ENCODE peak calls at places on chromosomes 3 and 15, in four cellular contexts. One of them, this sample, is unnamed.

GRCh38 chr3:58441514-58442450 is 8.2 kb upstream of the PDHB start:
- DNase-seq in heart left ventricle: no peak
- DNase-seq in ovary: no peak
- DNase-seq in HCT116: no peak
- DNase-seq in this sample: no peak

GRCh38 chr3:194487289-194488006 is 646 bp upstream of the ATP13A3 start:
- DNase-seq in heart left ventricle: peak; percentile 74
- DNase-seq in ovary: peak; percentile 61
- DNase-seq in HCT116: no peak
- DNase-seq in this sample: peak; percentile 15

GRCh38 chr3:107965141-107965540 is 125.7 kb downstream of the CD47 start:
- DNase-seq in heart left ventricle: no peak
- DNase-seq in ovary: no peak
- DNase-seq in HCT116: no peak
- DNase-seq in this sample: no peak

GRCh38 chr15:85150130-85150480 is 168.4 kb downstream of the PDE8A start:
- DNase-seq in heart left ventricle: no peak
- DNase-seq in ovary: no peak
- DNase-seq in HCT116: no peak
- DNase-seq in this sample: no peak

GRCh38 chr15:55282284-55282833 is 7.3 kb downstream of the RAB27A start:
- DNase-seq in heart left ventricle: no peak
- DNase-seq in ovary: no peak
- DNase-seq in HCT116: no peak
- DNase-seq in this sample: no peak

GRCh38 chr3:64392001-64392400 is 166.7 kb upstream of the PRICKLE2 start:
- DNase-seq in heart left ventricle: no peak
- DNase-seq in ovary: no peak
- DNase-seq in HCT116: no peak
- DNase-seq in this sample: no peak

GRCh38 chr3:177199206-177199765 is 2.0 kb upstream of the TBL1XR1 start:
- DNase-seq in heart left ventricle: no peak
- DNase-seq in ovary: no peak
- DNase-seq in HCT116: no peak
- DNase-seq in this sample: no peak

GRCh38 chr3:195151866-195152526 is 119.0 kb downstream of the XXYLT1 start:
- DNase-seq in heart left ventricle: no peak
- DNase-seq in ovary: no peak
- DNase-seq in HCT116: peak; percentile 7
- DNase-seq in this sample: no peak

GRCh38 chr3:177517906-177518305 is 320.6 kb upstream of the TBL1XR1 start:
- DNase-seq in heart left ventricle: no peak
- DNase-seq in ovary: no peak
- DNase-seq in HCT116: no peak
- DNase-seq in this sample: no peak

GRCh38 chr3:104846270-104846669 is 520.4 kb upstream of the ALCAM start:
- DNase-seq in heart left ventricle: no peak
- DNase-seq in ovary: no peak
- DNase-seq in HCT116: no peak
- DNase-seq in this sample: no peak

GRCh38 chr3:156317457-156317856 is 197.1 kb downstream of the KCNAB1 start:
- DNase-seq in heart left ventricle: no peak
- DNase-seq in ovary: no peak
- DNase-seq in HCT116: peak; percentile 79
- DNase-seq in this sample: no peak

GRCh38 chr15:80456517-80457497 is 52.6 kb downstream of the ARNT2 start:
- DNase-seq in heart left ventricle: no peak
- DNase-seq in ovary: no peak
- DNase-seq in HCT116: no peak
- DNase-seq in this sample: no peak

GRCh38 chr3:32238027-32238815 is at the start of gene CMTM8:
- DNase-seq in heart left ventricle: peak; percentile 78
- DNase-seq in ovary: no peak
- DNase-seq in HCT116: no peak
- DNase-seq in this sample: peak; percentile 73

GRCh38 chr15:46222861-46223260 is 588.0 kb downstream of the SQOR start:
- DNase-seq in heart left ventricle: no peak
- DNase-seq in ovary: no peak
- DNase-seq in HCT116: no peak
- DNase-seq in this sample: no peak

GRCh38 chr3:143139786-143140185 is 20.2 kb downstream of the CHST2 start:
- DNase-seq in heart left ventricle: no peak
- DNase-seq in ovary: no peak
- DNase-seq in HCT116: no peak
- DNase-seq in this sample: no peak

GRCh38 chr15:57302640-57303257 is 73.6 kb upstream of the CGNL1 start:
- DNase-seq in heart left ventricle: no peak
- DNase-seq in ovary: no peak
- DNase-seq in HCT116: no peak
- DNase-seq in this sample: no peak

GRCh38 chr3:57826286-57826951 is 70.3 kb downstream of the SLMAP start:
- DNase-seq in heart left ventricle: no peak
- DNase-seq in ovary: no peak
- DNase-seq in HCT116: no peak
- DNase-seq in this sample: no peak

GRCh38 chr3:39378092-39378491 is 5.1 kb upstream of the SLC25A38 start:
- DNase-seq in heart left ventricle: no peak
- DNase-seq in ovary: peak; percentile 32
- DNase-seq in HCT116: peak; percentile 45
- DNase-seq in this sample: peak; percentile 31

GRCh38 chr3:148074916-148075315 is 622.8 kb upstream of the AGTR1 start:
- DNase-seq in heart left ventricle: no peak
- DNase-seq in ovary: no peak
- DNase-seq in HCT116: no peak
- DNase-seq in this sample: no peak

GRCh38 chr3:21170964-21171363 is 580.0 kb downstream of the ZNF385D start:
- DNase-seq in heart left ventricle: no peak
- DNase-seq in ovary: no peak
- DNase-seq in HCT116: no peak
- DNase-seq in this sample: no peak

GRCh38 chr15:34132881-34133280 is 31.0 kb downstream of the PGBD4 start:
- DNase-seq in heart left ventricle: no peak
- DNase-seq in ovary: no peak
- DNase-seq in HCT116: no peak
- DNase-seq in this sample: no peak

GRCh38 chr3:64674591-64675076 is 13.2 kb downstream of the ADAMTS9 start:
- DNase-seq in heart left ventricle: no peak
- DNase-seq in ovary: no peak
- DNase-seq in HCT116: no peak
- DNase-seq in this sample: no peak

GRCh38 chr3:160126046-160126445 is 99.2 kb upstream of the C3orf80 start:
- DNase-seq in heart left ventricle: no peak
- DNase-seq in ovary: no peak
- DNase-seq in HCT116: no peak
- DNase-seq in this sample: no peak

GRCh38 chr3:135084976-135085375 is 289.9 kb downstream of the EPHB1 start:
- DNase-seq in heart left ventricle: no peak
- DNase-seq in ovary: no peak
- DNase-seq in HCT116: no peak
- DNase-seq in this sample: no peak

GRCh38 chr15:42100021-42100800 is 5.8 kb upstream of the PLA2G4D start:
- DNase-seq in heart left ventricle: no peak
- DNase-seq in ovary: no peak
- DNase-seq in HCT116: no peak
- DNase-seq in this sample: no peak

GRCh38 chr3:159169828-159170227 is 368.0 kb downstream of the MFSD1 start:
- DNase-seq in heart left ventricle: no peak
- DNase-seq in ovary: no peak
- DNase-seq in HCT116: no peak
- DNase-seq in this sample: no peak

GRCh38 chr3:106065831-106066230 is 197.0 kb upstream of the CBLB start:
- DNase-seq in heart left ventricle: no peak
- DNase-seq in ovary: no peak
- DNase-seq in HCT116: no peak
- DNase-seq in this sample: no peak

GRCh38 chr15:89329329-89330084 is 5.1 kb downstream of the POLG start:
- DNase-seq in heart left ventricle: no peak
- DNase-seq in ovary: no peak
- DNase-seq in HCT116: no peak
- DNase-seq in this sample: no peak

GRCh38 chr15:32828507-32829186 is 110.8 kb downstream of the GREM1 start:
- DNase-seq in heart left ventricle: no peak
- DNase-seq in ovary: no peak
- DNase-seq in HCT116: no peak
- DNase-seq in this sample: no peak

GRCh38 chr3:123344175-123344908 is 104.5 kb downstream of the ADCY5 start:
- DNase-seq in heart left ventricle: no peak
- DNase-seq in ovary: peak; percentile 10
- DNase-seq in HCT116: no peak
- DNase-seq in this sample: no peak

GRCh38 chr3:42220436-42220835 is 45.5 kb downstream of the CCK start:
- DNase-seq in heart left ventricle: no peak
- DNase-seq in ovary: no peak
- DNase-seq in HCT116: no peak
- DNase-seq in this sample: no peak

GRCh38 chr3:58059349-58060321 is 51.4 kb downstream of the FLNB start:
- DNase-seq in heart left ventricle: no peak
- DNase-seq in ovary: peak; percentile 67
- DNase-seq in HCT116: no peak
- DNase-seq in this sample: no peak

GRCh38 chr3:108036401-108036800 is 54.4 kb downstream of the CD47 start:
- DNase-seq in heart left ventricle: no peak
- DNase-seq in ovary: no peak
- DNase-seq in HCT116: no peak
- DNase-seq in this sample: no peak

GRCh38 chr15:41323611-41324010 is 8.8 kb downstream of the OIP5 start:
- DNase-seq in heart left ventricle: no peak
- DNase-seq in ovary: no peak
- DNase-seq in HCT116: no peak
- DNase-seq in this sample: no peak

GRCh38 chr15:85707519-85708338 is 87.0 kb downstream of the KLHL25 start:
- DNase-seq in heart left ventricle: no peak
- DNase-seq in ovary: no peak
- DNase-seq in HCT116: no peak
- DNase-seq in this sample: no peak

GRCh38 chr3:180329187-180329586 is 272.8 kb upstream of the TTC14 start:
- DNase-seq in heart left ventricle: no peak
- DNase-seq in ovary: no peak
- DNase-seq in HCT116: no peak
- DNase-seq in this sample: no peak

GRCh38 chr15:29116970-29117700 is 152.5 kb downstream of the NSMCE3 start:
- DNase-seq in heart left ventricle: no peak
- DNase-seq in ovary: no peak
- DNase-seq in HCT116: no peak
- DNase-seq in this sample: no peak

GRCh38 chr3:13972679-13973379 is 93.0 kb upstream of the WNT7A start:
- DNase-seq in heart left ventricle: no peak
- DNase-seq in ovary: no peak
- DNase-seq in HCT116: no peak
- DNase-seq in this sample: no peak

DNA sequence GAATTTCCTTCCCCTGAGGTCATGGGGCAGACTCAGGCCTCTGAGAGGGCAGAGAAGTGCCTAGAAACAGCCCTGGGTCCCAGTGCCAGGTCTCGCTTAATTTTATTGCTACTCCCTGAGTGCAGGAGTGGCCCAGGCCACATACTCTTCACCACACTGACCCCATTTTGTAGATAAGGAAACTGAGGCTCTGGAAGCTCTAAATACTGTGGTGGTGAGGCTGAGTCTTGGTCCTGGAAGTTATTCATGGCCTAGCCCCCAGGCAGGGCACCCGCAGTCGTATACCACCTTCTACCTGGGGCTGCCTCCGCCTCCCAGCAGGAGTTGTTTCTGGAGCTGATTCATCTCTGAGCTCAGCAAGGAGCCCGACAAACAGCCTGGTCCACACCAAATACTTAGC is 9.8 kb downstream of the ATP2B2 start:
- DNase-seq in heart left ventricle: peak; percentile 12
- DNase-seq in ovary: no peak
- DNase-seq in HCT116: no peak
- DNase-seq in this sample: no peak
- H3K27ac ChIP-seq in heart left ventricle: no peak overlapping the region
- H3K27ac ChIP-seq in ovary: no peak overlapping the region
- H3K27ac ChIP-seq in HCT116: no peak overlapping the region
- H3K27ac ChIP-seq in this sample: no peak overlapping the region

DNA sequence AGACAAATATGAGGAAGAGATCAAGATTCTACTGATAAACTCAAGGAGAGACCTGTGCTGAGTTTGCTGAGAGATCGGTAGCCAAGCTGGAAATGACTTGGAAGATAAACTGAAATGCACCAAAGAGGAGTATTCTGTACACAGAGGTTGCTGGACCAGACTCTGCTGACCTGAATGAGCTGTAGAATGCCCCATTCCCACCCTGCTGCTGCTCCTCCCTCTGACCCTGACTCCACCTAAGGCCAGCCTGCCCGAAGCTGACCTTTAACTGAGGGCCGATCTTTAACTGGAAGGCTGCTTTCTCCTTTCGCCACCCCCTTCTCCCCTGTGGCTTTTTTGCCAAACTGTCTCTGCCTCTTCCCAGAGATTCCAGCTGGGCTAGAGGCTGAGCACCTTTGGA is 34.6 kb downstream of the CDIN1 start:
- DNase-seq in heart left ventricle: no peak
- DNase-seq in ovary: no peak
- DNase-seq in HCT116: no peak
- DNase-seq in this sample: no peak
- H3K27ac ChIP-seq in heart left ventricle: no peak overlapping the region
- H3K27ac ChIP-seq in ovary: no peak overlapping the region
- H3K27ac ChIP-seq in HCT116: no peak overlapping the region
- H3K27ac ChIP-seq in this sample: no peak overlapping the region

GRCh38 chr3:48436477-48436787 is 3.5 kb downstream of the CCDC51 start:
- DNase-seq in heart left ventricle: no peak
- DNase-seq in ovary: peak; percentile 27
- DNase-seq in HCT116: no peak
- DNase-seq in this sample: no peak

GRCh38 chr3:48434591-48435222 is 4.8 kb upstream of the PLXNB1 start:
- DNase-seq in heart left ventricle: no peak
- DNase-seq in ovary: peak; percentile 35
- DNase-seq in HCT116: no peak
- DNase-seq in this sample: no peak

GRCh38 chr3:48435774-48436476 is 4.0 kb downstream of the CCDC51 start:
- DNase-seq in heart left ventricle: peak; percentile 88
- DNase-seq in ovary: peak; percentile 87
- DNase-seq in HCT116: peak; percentile 78
- DNase-seq in this sample: peak; percentile 79

GRCh38 chr3:48433472-48434118 is 3.7 kb upstream of the PLXNB1 start:
- DNase-seq in heart left ventricle: no peak
- DNase-seq in ovary: peak; percentile 25
- DNase-seq in HCT116: no peak
- DNase-seq in this sample: no peak

DNA sequence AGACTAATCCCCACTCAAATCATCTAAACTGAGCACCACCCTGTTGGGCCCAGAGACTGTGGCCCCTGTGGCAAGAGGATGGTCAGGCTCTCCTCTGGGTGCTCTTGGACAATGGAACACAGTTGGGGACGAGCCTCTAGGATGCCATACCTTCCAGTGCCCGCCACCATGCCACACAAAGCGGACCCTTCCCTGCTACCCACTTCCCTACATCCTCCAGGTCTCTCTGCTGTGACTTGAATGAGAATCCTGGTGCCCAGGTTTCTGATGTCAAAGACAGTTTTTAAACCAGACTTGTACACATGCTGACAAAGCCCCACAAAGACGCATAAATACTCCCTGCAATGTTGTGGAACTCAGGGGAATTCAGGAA is 4.7 kb downstream of the CCDC51 start:
- DNase-seq in heart left ventricle: no peak
- DNase-seq in ovary: peak; percentile 16
- DNase-seq in HCT116: no peak
- DNase-seq in this sample: no peak
- H3K27ac ChIP-seq in heart left ventricle: peak overlapping the region; percentile 60
- H3K27ac ChIP-seq in ovary: no peak overlapping the region
- H3K27ac ChIP-seq in HCT116: peak overlapping the region; percentile 2
- H3K27ac ChIP-seq in this sample: no peak overlapping the region

GRCh38 chr3:50342818-50343633 is 2.4 kb upstream of the RASSF1 start:
- DNase-seq in heart left ventricle: no peak
- DNase-seq in ovary: no peak
- DNase-seq in HCT116: no peak
- DNase-seq in this sample: no peak
- H3K27ac ChIP-seq in heart left ventricle: no peak overlapping the region
- H3K27ac ChIP-seq in ovary: no peak overlapping the region
- H3K27ac ChIP-seq in HCT116: no peak overlapping the region
- H3K27ac ChIP-seq in this sample: no peak overlapping the region

This sample was measured in CD4-positive, alpha-beta T cell.